ENCODE peak calls at places on chromosomes 3 and 15, in four cellular contexts. One of them, this sample, is unnamed.

GRCh38 chr3:105334138-105334882 is 32.4 kb upstream of the ALCAM start:
- DNase-seq in Peyer's patch: no peak
- DNase-seq in uterus: no peak
- DNase-seq in ovary: no peak
- DNase-seq in this sample: no peak

GRCh38 chr15:99702895-99703602 is 30.2 kb downstream of the LYSMD4 start:
- DNase-seq in Peyer's patch: no peak
- DNase-seq in uterus: no peak
- DNase-seq in ovary: no peak
- DNase-seq in this sample: no peak

GRCh38 chr3:187746479-187747335 is 1.4 kb upstream of the BCL6 start:
- DNase-seq in Peyer's patch: no peak
- DNase-seq in uterus: peak; percentile 47
- DNase-seq in ovary: no peak
- DNase-seq in this sample: no peak

GRCh38 chr15:48644827-48645557 is 517 bp downstream of the FBN1 start:
- DNase-seq in Peyer's patch: no peak
- DNase-seq in uterus: peak; percentile 58
- DNase-seq in ovary: peak; percentile 74
- DNase-seq in this sample: peak; percentile 69

GRCh38 chr3:123372789-123373534 is 75.9 kb downstream of the ADCY5 start:
- DNase-seq in Peyer's patch: no peak
- DNase-seq in uterus: no peak
- DNase-seq in ovary: no peak
- DNase-seq in this sample: peak; percentile 12

GRCh38 chr15:75123395-75123794 is 78.3 kb upstream of the C15orf39 start:
- DNase-seq in Peyer's patch: no peak
- DNase-seq in uterus: no peak
- DNase-seq in ovary: no peak
- DNase-seq in this sample: no peak

GRCh38 chr15:78209646-78210348 is 24.6 kb downstream of the ACSBG1 start:
- DNase-seq in Peyer's patch: peak; percentile 56
- DNase-seq in uterus: no peak
- DNase-seq in ovary: no peak
- DNase-seq in this sample: peak; percentile 92

GRCh38 chr3:62109534-62109933 is 263.8 kb downstream of the FEZF2 start:
- DNase-seq in Peyer's patch: no peak
- DNase-seq in uterus: no peak
- DNase-seq in ovary: no peak
- DNase-seq in this sample: no peak

GRCh38 chr3:155313303-155313702 is 19.8 kb upstream of the STRIT1 start:
- DNase-seq in Peyer's patch: no peak
- DNase-seq in uterus: no peak
- DNase-seq in ovary: no peak
- DNase-seq in this sample: no peak

GRCh38 chr3:152175576-152175883 is 93.2 kb upstream of the MBNL1 start:
- DNase-seq in Peyer's patch: no peak
- DNase-seq in uterus: no peak
- DNase-seq in ovary: no peak
- DNase-seq in this sample: no peak

GRCh38 chr3:67692621-67693020 is 38.2 kb upstream of the SUCLG2 start:
- DNase-seq in Peyer's patch: no peak
- DNase-seq in uterus: no peak
- DNase-seq in ovary: no peak
- DNase-seq in this sample: no peak

GRCh38 chr15:68783226-68784054 is 37.3 kb downstream of the ANP32A start:
- DNase-seq in Peyer's patch: peak; percentile 84
- DNase-seq in uterus: no peak
- DNase-seq in ovary: no peak
- DNase-seq in this sample: peak; percentile 63

GRCh38 chr3:156522673-156523072 is 32.2 kb downstream of the SSR3 start:
- DNase-seq in Peyer's patch: no peak
- DNase-seq in uterus: no peak
- DNase-seq in ovary: no peak
- DNase-seq in this sample: no peak

GRCh38 chr3:10753964-10754363 is 62.1 kb upstream of the SLC6A11 start:
- DNase-seq in Peyer's patch: no peak
- DNase-seq in uterus: no peak
- DNase-seq in ovary: peak; percentile 32
- DNase-seq in this sample: no peak

GRCh38 chr3:12186046-12186445 is 27.3 kb upstream of the TIMP4 start:
- DNase-seq in Peyer's patch: no peak
- DNase-seq in uterus: no peak
- DNase-seq in ovary: no peak
- DNase-seq in this sample: no peak

GRCh38 chr15:64772488-64772887 is 2.9 kb downstream of the RBPMS2 start:
- DNase-seq in Peyer's patch: no peak
- DNase-seq in uterus: no peak
- DNase-seq in ovary: no peak
- DNase-seq in this sample: no peak

GRCh38 chr3:44114142-44114541 is 127.5 kb upstream of the TOPAZ1 start:
- DNase-seq in Peyer's patch: peak; percentile 70
- DNase-seq in uterus: no peak
- DNase-seq in ovary: no peak
- DNase-seq in this sample: no peak

GRCh38 chr3:117735481-117736101 is 1026.0 kb downstream of the TUSC7 start:
- DNase-seq in Peyer's patch: no peak
- DNase-seq in uterus: no peak
- DNase-seq in ovary: no peak
- DNase-seq in this sample: no peak

GRCh38 chr3:58173670-58174472 is 36.9 kb downstream of the DNASE1L3 start:
- DNase-seq in Peyer's patch: peak; percentile 66
- DNase-seq in uterus: peak; percentile 58
- DNase-seq in ovary: no peak
- DNase-seq in this sample: peak; percentile 82

GRCh38 chr3:104214277-104214676 is 1152.4 kb upstream of the ALCAM start:
- DNase-seq in Peyer's patch: no peak
- DNase-seq in uterus: no peak
- DNase-seq in ovary: no peak
- DNase-seq in this sample: no peak

DNA sequence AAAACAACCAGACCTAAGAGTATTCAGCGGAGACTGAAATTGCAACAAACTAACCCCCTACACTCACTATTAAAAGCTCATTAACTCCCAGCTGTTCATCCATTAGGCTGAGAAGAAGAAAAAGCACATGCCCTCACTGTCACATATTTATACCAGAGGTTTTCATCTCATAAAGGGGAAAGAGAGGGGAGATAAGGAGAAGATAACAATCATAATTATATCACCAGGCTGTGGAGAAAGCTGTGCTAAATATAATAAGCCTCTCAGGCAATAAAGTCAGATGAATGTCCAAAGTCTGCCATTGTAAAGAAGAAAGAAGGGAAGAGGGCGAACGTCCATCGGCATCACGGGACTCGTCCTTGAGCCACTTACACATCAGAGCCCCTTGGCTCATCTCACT is 145.1 kb downstream of the TAFA4 start:
- DNase-seq in Peyer's patch: no peak
- DNase-seq in uterus: no peak
- DNase-seq in ovary: no peak
- DNase-seq in this sample: no peak
- H3K4me3 ChIP-seq in Peyer's patch: no peak overlapping the region
- H3K4me3 ChIP-seq in uterus: no peak overlapping the region
- H3K4me3 ChIP-seq in ovary: no peak overlapping the region
- H3K4me3 ChIP-seq in this sample: no peak overlapping the region

DNA sequence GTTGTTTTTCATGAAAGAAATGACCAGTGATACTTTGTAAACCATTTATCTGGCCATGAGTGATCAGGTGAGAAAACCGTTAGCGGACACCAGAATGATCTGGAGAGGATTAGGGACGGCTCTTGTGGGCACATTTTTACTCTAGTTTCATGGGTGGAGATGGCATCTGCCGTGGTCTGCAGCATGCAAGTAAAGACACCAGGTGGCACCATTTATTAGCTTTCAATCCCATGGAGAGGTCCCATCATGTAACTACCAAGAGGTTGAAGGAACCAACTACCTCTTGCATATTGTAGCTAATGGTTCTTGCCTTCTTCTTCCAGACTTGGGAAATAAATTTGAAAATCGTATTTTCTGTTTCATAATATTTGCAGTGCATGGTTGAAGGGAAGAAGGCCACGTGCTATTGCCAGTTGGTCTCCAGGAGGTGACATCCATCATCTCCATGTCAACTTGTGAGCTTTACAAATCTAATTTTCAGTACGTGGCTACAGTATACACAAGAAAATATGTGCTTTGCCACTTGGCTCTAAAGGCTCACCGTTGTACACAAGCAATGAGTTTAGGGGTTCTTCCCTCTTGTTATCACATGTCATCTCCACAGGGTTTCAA is 1.5 kb upstream of the MAPKBP1 start:
- DNase-seq in Peyer's patch: peak; percentile 79
- DNase-seq in uterus: peak; percentile 49
- DNase-seq in ovary: no peak
- DNase-seq in this sample: peak; percentile 73
- H3K4me3 ChIP-seq in Peyer's patch: no peak overlapping the region
- H3K4me3 ChIP-seq in uterus: no peak overlapping the region
- H3K4me3 ChIP-seq in ovary: no peak overlapping the region
- H3K4me3 ChIP-seq in this sample: no peak overlapping the region

DNA sequence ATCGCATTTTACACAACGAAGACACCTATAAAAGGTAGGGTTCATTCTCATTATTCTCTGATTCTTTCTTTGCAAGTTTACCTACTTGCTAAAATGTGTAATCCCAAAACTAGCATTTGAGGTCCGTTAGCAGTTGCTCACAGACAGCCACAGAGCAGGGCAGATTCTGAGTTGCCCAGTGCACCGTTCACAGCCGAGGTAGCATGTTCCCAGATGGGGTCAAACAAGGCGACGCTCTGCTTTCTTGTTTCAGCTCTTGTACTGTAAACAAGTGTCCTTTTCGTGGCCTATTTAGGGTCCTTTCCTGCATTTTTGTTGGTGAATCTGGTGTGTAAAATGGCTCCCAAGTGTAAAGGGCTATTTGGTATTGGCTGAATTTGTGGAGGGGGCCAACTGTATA is 3.1 kb downstream of the PPP1R2 start:
- DNase-seq in Peyer's patch: no peak
- DNase-seq in uterus: no peak
- DNase-seq in ovary: no peak
- DNase-seq in this sample: no peak
- H3K4me3 ChIP-seq in Peyer's patch: peak overlapping the region; percentile 87
- H3K4me3 ChIP-seq in uterus: no peak overlapping the region
- H3K4me3 ChIP-seq in ovary: no peak overlapping the region
- H3K4me3 ChIP-seq in this sample: no peak overlapping the region

GRCh38 chr3:34842706-34843478 is 796.4 kb upstream of the ARPP21 start:
- DNase-seq in Peyer's patch: no peak
- DNase-seq in uterus: no peak
- DNase-seq in ovary: no peak
- DNase-seq in this sample: no peak
- H3K4me3 ChIP-seq in Peyer's patch: no peak overlapping the region
- H3K4me3 ChIP-seq in uterus: no peak overlapping the region
- H3K4me3 ChIP-seq in ovary: no peak overlapping the region
- H3K4me3 ChIP-seq in this sample: no peak overlapping the region

DNA sequence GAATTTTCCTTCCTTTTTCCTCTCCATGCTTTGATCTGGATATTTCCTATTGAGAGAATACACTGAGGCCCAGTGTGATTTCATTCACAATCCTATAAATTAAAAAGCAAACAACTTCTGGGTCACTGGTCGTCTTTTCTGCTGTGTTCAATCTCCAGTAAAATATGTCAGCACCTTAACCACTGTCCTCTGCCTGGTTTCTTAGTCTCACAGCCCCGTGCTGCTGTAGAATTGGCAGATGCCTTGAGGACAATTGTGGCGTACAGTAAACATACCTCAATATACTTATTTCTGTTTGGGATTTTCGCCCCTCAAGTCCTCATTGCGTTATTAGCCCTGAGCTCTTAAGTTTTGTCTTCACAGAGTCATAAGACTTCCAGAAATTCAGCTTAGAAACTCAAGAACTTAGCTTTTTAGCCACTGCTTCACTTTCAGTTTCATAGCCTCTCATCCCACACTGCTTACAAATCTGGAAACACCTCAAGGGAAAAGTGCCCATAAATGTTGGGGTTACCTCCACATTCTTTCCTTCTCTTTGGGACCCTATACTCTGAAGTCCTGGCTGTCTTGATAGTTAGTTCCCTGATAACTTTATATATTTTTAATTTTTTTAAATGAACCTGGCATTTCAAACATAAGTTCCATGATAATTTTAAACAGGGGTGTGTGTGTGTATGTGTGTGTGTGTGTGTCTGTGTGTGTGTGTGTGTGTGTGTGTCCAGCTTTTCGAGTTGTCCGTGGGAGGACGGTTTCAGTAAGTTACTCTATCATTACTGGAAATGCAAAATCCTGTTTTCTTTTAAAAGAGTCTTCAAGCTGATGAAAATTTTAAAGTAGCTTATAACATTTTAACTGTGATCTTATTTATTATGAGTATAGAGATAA is 238.4 kb upstream of the CTDSPL start:
- DNase-seq in Peyer's patch: no peak
- DNase-seq in uterus: peak; percentile 38
- DNase-seq in ovary: no peak
- DNase-seq in this sample: no peak
- H3K4me3 ChIP-seq in Peyer's patch: no peak overlapping the region
- H3K4me3 ChIP-seq in uterus: no peak overlapping the region
- H3K4me3 ChIP-seq in ovary: no peak overlapping the region
- H3K4me3 ChIP-seq in this sample: peak overlapping the region; percentile 29

DNA sequence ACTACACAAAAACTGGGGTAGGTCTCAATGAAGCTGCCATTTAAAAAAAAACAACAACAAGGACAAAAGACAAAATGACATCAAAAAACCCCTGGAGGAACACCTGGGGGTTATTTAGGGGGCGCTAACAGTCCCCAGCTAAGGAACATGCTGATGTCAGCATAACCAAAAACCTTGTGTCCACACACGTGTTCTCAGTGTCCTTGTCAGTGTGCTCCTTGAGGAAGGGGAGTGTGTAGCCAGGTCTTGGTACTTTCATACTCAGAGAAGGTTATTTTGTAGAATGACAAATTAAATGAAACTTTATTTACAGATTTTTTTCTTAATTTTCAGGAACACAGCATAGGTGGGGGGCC is 31.2 kb upstream of the CLRN1 start:
- DNase-seq in Peyer's patch: no peak
- DNase-seq in uterus: no peak
- DNase-seq in ovary: no peak
- DNase-seq in this sample: no peak
- H3K4me3 ChIP-seq in Peyer's patch: no peak overlapping the region
- H3K4me3 ChIP-seq in uterus: no peak overlapping the region
- H3K4me3 ChIP-seq in ovary: no peak overlapping the region
- H3K4me3 ChIP-seq in this sample: no peak overlapping the region

This sample was measured in sigmoid colon.